ENCODE peak calls at places on chromosomes 11 and 22, in eight cellular contexts. W, S, U, N, O, A, H and E are unnamed samples. For H3K4me1, the result is how much of the 10 kb centered on the place peaks cover.

GRCh38 chr11:120167659-120168058 is 29.7 kb upstream of the TRIM29 start:
- DNase-seq in N (no peak), H (no peak), W (no peak), O (no peak), S (no peak), U (no peak), A (no peak), E (no peak)

GRCh38 chr11:94469416-94469815 is 24.2 kb downstream of the MRE11 start:
- DNase-seq in U (no peak), A (no peak), N (no peak), O (no peak), W (no peak), H (no peak), S (no peak), E (no peak)

GRCh38 chr11:67673902-67674301 is 521 bp downstream of the ALDH3B2 start:
- DNase-seq in H (no peak), W (no peak), N (no peak), A (no peak), U (no peak), O (no peak), S (no peak), E (no peak)

GRCh38 chr11:1254733-1255132 is 31.9 kb downstream of the MUC5B start:
- DNase-seq in S (no peak), H (no peak), A (no peak), W (no peak), N (peak), O (no peak), U (no peak), E (no peak)

GRCh38 chr11:9691865-9692264 is 28.0 kb downstream of the SWAP70 start:
- DNase-seq in W (no peak), N (no peak), U (no peak), H (peak), S (no peak), O (no peak), A (no peak), E (no peak)

GRCh38 chr11:65071907-65072630 is 11.8 kb downstream of the CDCA5 start:
- DNase-seq in S (no peak), O (no peak), U (no peak), A (no peak), H (peak), W (no peak), N (no peak), E (no peak)

GRCh38 chr11:17846852-17847453 is 112.4 kb downstream of the KCNC1 start:
- DNase-seq in O (no peak), U (no peak), A (no peak), W (no peak), H (peak), S (no peak), N (no peak), E (no peak)

GRCh38 chr22:48382197-48382596 is 1445.5 kb downstream of the BRD1 start:
- DNase-seq in N (no peak), H (no peak), O (no peak), S (no peak), U (no peak), A (no peak), W (no peak), E (no peak)

GRCh38 chr11:102680945-102681344 is 24.6 kb downstream of the MMP27 start:
- DNase-seq in O (no peak), W (no peak), S (peak), N (no peak), H (no peak), A (no peak), U (no peak), E (no peak)

GRCh38 chr11:11408436-11409221 is 55.6 kb upstream of the CSNK2A3 start:
- DNase-seq in A (no peak), U (peak), O (no peak), S (peak), N (no peak), W (no peak), H (no peak), E (no peak)

GRCh38 chr11:57499413-57499982 is 16.0 kb downstream of the SLC43A1 start:
- DNase-seq in A (peak), U (peak), W (peak), N (peak), O (peak), S (peak), H (peak), E (peak)

GRCh38 chr11:128716231-128716630 is 22.4 kb downstream of the FLI1 start:
- DNase-seq in O (no peak), W (no peak), N (no peak), S (no peak), U (no peak), A (no peak), H (no peak), E (no peak)

GRCh38 chr11:73870261-73870660 is 6.4 kb downstream of the COA4 start:
- DNase-seq in A (no peak), U (no peak), N (no peak), O (no peak), W (no peak), S (no peak), H (no peak), E (no peak)

GRCh38 chr22:43976861-43977795 is 21.9 kb downstream of the SAMM50 start:
- DNase-seq in A (no peak), O (no peak), H (no peak), W (no peak), N (no peak), S (no peak), U (no peak), E (no peak)

GRCh38 chr22:28710889-28711285 is 30.7 kb downstream of the CHEK2 start:
- DNase-seq in U (no peak), S (peak), N (no peak), H (no peak), O (no peak), W (no peak), A (no peak), E (no peak)

GRCh38 chr22:32555546-32555945 is 80.9 kb downstream of the FBXO7 start:
- DNase-seq in S (no peak), A (no peak), H (no peak), N (no peak), W (no peak), U (no peak), O (no peak), E (no peak)

GRCh38 chr22:44309647-44310046 is 3.1 kb downstream of the SHISAL1 start:
- DNase-seq in A (no peak), O (peak), S (no peak), H (no peak), N (peak), U (no peak), W (no peak), E (no peak)

GRCh38 chr22:42283288-42284229 is 13.1 kb upstream of the TCF20 start:
- DNase-seq in N (no peak), O (no peak), W (no peak), A (no peak), S (peak), H (no peak), U (no peak), E (peak)

GRCh38 chr22:31846161-31847115 is 92.6 kb downstream of the DEPDC5 start:
- DNase-seq in N (no peak), S (no peak), A (peak), H (peak), U (no peak), O (no peak), W (no peak), E (no peak)

GRCh38 chr22:23313791-23314567 is 133.7 kb downstream of the BCR start:
- DNase-seq in O (no peak), S (no peak), A (no peak), U (no peak), N (no peak), W (no peak), H (no peak), E (no peak)

GRCh38 chr11:766941-767210 is 10.4 kb downstream of the GATD1 start:
- DNase-seq in A (no peak), O (no peak), S (no peak), U (no peak), H (no peak), W (no peak), N (no peak), E (no peak)

GRCh38 chr11:93067881-93068390 is 98.5 kb downstream of the MTNR1B start:
- DNase-seq in N (no peak), O (no peak), U (no peak), S (no peak), H (no peak), A (no peak), W (no peak), E (no peak)

GRCh38 chr11:17931595-17931994 is 81.3 kb downstream of the SERGEF start:
- DNase-seq in N (no peak), U (no peak), H (no peak), A (no peak), S (no peak), O (no peak), W (no peak), E (no peak)

GRCh38 chr22:19018256-19018655 is 82.2 kb upstream of the PRODH start:
- DNase-seq in W (no peak), O (no peak), S (no peak), A (no peak), U (no peak), H (no peak), N (no peak), E (no peak)

GRCh38 chr22:17921871-17922821 is 102.2 kb downstream of the MICAL3 start:
- DNase-seq in A (no peak), W (peak), H (peak), O (no peak), U (no peak), S (no peak), N (no peak), E (no peak)

GRCh38 chr11:43837879-43838278 is 42.8 kb upstream of the ALKBH3 start:
- DNase-seq in W (no peak), H (no peak), O (no peak), S (no peak), N (no peak), A (no peak), U (no peak), E (no peak)

GRCh38 chr11:104690243-104690642 is 208.0 kb downstream of the CASP12 start:
- DNase-seq in U (no peak), H (no peak), N (no peak), W (no peak), A (no peak), S (no peak), O (no peak), E (no peak)

GRCh38 chr11:132072044-132072879 is 701.8 kb downstream of the NTM start:
- DNase-seq in A (no peak), H (no peak), O (no peak), W (no peak), S (peak), U (no peak), N (no peak), E (no peak)

GRCh38 chr22:49812838-49813237 is 14.8 kb downstream of the BRD1 start:
- DNase-seq in U (no peak), O (no peak), N (no peak), W (no peak), S (no peak), H (no peak), A (no peak), E (peak)

GRCh38 chr22:35842954-35843353 is 125.3 kb downstream of the APOL5 start:
- DNase-seq in W (no peak), U (no peak), H (peak), S (peak), O (no peak), A (peak), N (no peak), E (no peak)

GRCh38 chr11:33723238-33723881 is 12.9 kb downstream of the CD59 start:
- DNase-seq in N (no peak), S (peak), W (no peak), A (peak), O (no peak), H (no peak), U (no peak), E (no peak)

GRCh38 chr22:48605856-48606255 is 1221.8 kb downstream of the BRD1 start:
- DNase-seq in H (no peak), S (no peak), W (no peak), U (peak), N (no peak), O (no peak), A (peak), E (no peak)

GRCh38 chr11:118915396-118915795 is 10.3 kb downstream of the BCL9L start:
- DNase-seq in O (no peak), N (no peak), U (no peak), S (no peak), H (no peak), W (no peak), A (no peak), E (no peak)
- H3K4me1 ChIP-seq in O (half or more), N (half or more), U (half or more), S (half or more), H (under half), W (half or more), A (half or more), E (half or more)

DNA sequence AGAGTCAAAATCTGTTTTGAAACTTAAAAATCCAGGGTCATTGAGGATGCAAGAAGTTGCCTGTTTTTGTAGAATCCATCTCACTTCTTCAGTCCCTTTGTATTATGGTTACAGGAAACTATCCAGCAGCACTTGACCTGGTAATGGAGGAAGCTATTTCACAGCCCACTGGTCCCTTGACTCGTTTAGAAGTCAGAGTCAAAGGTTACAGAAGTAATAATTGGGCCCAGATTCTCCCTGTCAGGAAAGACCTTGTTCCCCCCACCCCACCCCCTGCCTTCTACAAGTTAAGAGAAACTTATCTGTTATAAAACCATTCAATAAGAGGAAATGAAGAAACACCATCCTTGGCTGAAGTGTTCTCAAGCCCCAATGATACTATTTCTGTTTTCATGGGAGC is 65.8 kb downstream of the CSTPP1 start:
- DNase-seq in U (no peak), N (no peak), A (no peak), O (no peak), W (no peak), H (peak), S (no peak), E (no peak)
- H3K4me3 ChIP-seq in U (no peak), N (no peak), A (no peak), O (no peak), W (no peak), H (no peak), S (no peak), E (no peak)

GRCh38 chr11:63795066-63795465 is 18.2 kb upstream of the SPINDOC start:
- DNase-seq in N (no peak), H (no peak), O (no peak), S (no peak), U (no peak), A (no peak), W (no peak), E (no peak)
- H3K4me1 ChIP-seq in N (under half), H (under half), O (under half), S (under half), U (under half), A (under half), W (under half), E (under half)

GRCh38 chr11:90919332-90919731 is 696.5 kb upstream of the CHORDC1 start:
- DNase-seq in S (no peak), U (no peak), O (no peak), H (no peak), A (no peak), W (no peak), N (no peak), E (no peak)
- H3K4me3 ChIP-seq in S (no peak), U (no peak), O (no peak), H (no peak), A (no peak), W (no peak), N (no peak), E (no peak)

GRCh38 chr22:38491707-38492348 is 14.3 kb downstream of the DDX17 start:
- DNase-seq in W (no peak), H (no peak), O (no peak), S (no peak), A (no peak), N (no peak), U (no peak), E (no peak)

GRCh38 chr22:38489561-38490133 is 16.5 kb downstream of the DDX17 start:
- DNase-seq in W (no peak), S (no peak), O (no peak), H (no peak), U (no peak), N (no peak), A (no peak), E (no peak)

GRCh38 chr22:38489142-38489541 is 17.0 kb downstream of the DDX17 start:
- DNase-seq in O (no peak), N (no peak), U (no peak), H (no peak), A (no peak), W (no peak), S (no peak), E (no peak)

GRCh38 chr22:38490915-38491314 is 15.2 kb downstream of the DDX17 start:
- DNase-seq in S (peak), W (no peak), U (peak), N (no peak), H (no peak), O (peak), A (no peak), E (no peak)

DNA sequence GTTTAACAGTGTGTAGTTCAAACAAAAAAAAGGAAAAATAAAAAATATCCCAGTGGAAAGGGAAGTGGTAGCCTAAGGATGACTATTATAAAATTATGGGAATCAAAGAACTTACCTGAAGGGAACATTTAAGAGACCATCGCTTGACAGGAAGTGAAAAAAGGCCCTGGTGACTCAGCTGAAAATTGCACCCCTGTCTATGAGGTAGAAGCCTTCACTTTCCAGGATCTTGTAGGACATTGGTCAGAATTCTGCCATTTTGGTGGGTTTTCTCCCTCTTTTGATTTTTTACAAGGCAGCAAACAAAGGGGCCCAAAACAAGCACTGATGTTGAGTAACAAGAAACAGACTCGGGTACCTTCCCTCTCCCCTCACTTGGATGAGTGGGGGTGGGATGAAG is 15.6 kb downstream of the DDX17 start:
- DNase-seq in H (no peak), W (no peak), S (no peak), N (no peak), U (no peak), O (no peak), A (no peak), E (no peak)
- H3K4me1 ChIP-seq in H (under half), W (under half), S (half or more), N (under half), U (under half), O (under half), A (under half), E (under half)

GRCh38 chr22:21103633-21104032 is 57.9 kb downstream of the LRRC74B start:
- DNase-seq in O (no peak), N (no peak), S (no peak), H (no peak), A (no peak), U (no peak), W (no peak), E (no peak)
- H3K4me3 ChIP-seq in O (no peak), N (no peak), S (no peak), H (no peak), A (peak), U (no peak), W (no peak), E (no peak)